ENCODE peak calls at places on chromosomes 16 and 17, in ten cellular contexts. One of them, this sample, is unnamed.

GRCh38 chr17:78396436-78397335 is 18.2 kb downstream of the PGS1 start:
- DNase-seq in RKO: no peak
- DNase-seq in sciatic nerve: no peak
- DNase-seq in lung microvascular endothelial cell: no peak
- DNase-seq in anterior cingulate cortex: no peak
- DNase-seq in GM13976: no peak
- DNase-seq in OCI-M1: no peak
- DNase-seq in A549: no peak
- DNase-seq in left kidney: no peak
- DNase-seq in mammary epithelial cell: no peak
- DNase-seq in this sample: no peak

GRCh38 chr16:4767872-4768548 is 1.0 kb upstream of the ZNF500 start:
- DNase-seq in RKO: peak; percentile 47
- DNase-seq in sciatic nerve: no peak
- DNase-seq in lung microvascular endothelial cell: peak; percentile 14
- DNase-seq in anterior cingulate cortex: no peak
- DNase-seq in GM13976: no peak
- DNase-seq in OCI-M1: peak; percentile 76
- DNase-seq in A549: no peak
- DNase-seq in left kidney: peak; percentile 21
- DNase-seq in mammary epithelial cell: peak; percentile 65
- DNase-seq in this sample: no peak

GRCh38 chr17:50920891-50921595 is 54.9 kb upstream of the TOB1 start:
- DNase-seq in RKO: no peak
- DNase-seq in sciatic nerve: no peak
- DNase-seq in lung microvascular endothelial cell: no peak
- DNase-seq in anterior cingulate cortex: peak; percentile 47
- DNase-seq in GM13976: no peak
- DNase-seq in OCI-M1: no peak
- DNase-seq in A549: no peak
- DNase-seq in left kidney: no peak
- DNase-seq in mammary epithelial cell: no peak
- DNase-seq in this sample: no peak

GRCh38 chr16:89246903-89247733 is 29.6 kb downstream of the ZNF778 start:
- DNase-seq in RKO: no peak
- DNase-seq in sciatic nerve: peak; percentile 96
- DNase-seq in lung microvascular endothelial cell: peak; percentile 92
- DNase-seq in anterior cingulate cortex: peak; percentile 84
- DNase-seq in GM13976: peak; percentile 100
- DNase-seq in OCI-M1: peak; percentile 89
- DNase-seq in A549: peak; percentile 82
- DNase-seq in left kidney: peak; percentile 90
- DNase-seq in mammary epithelial cell: peak; percentile 67
- DNase-seq in this sample: peak; percentile 100

GRCh38 chr17:43416998-43417891 is 18.5 kb downstream of the ARL4D start:
- DNase-seq in RKO: no peak
- DNase-seq in sciatic nerve: peak; percentile 78
- DNase-seq in lung microvascular endothelial cell: no peak
- DNase-seq in anterior cingulate cortex: peak; percentile 5
- DNase-seq in GM13976: no peak
- DNase-seq in OCI-M1: no peak
- DNase-seq in A549: no peak
- DNase-seq in left kidney: no peak
- DNase-seq in mammary epithelial cell: peak; percentile 60
- DNase-seq in this sample: no peak

GRCh38 chr16:82045471-82046178 is 10.6 kb downstream of the HSD17B2 start:
- DNase-seq in RKO: no peak
- DNase-seq in sciatic nerve: no peak
- DNase-seq in lung microvascular endothelial cell: no peak
- DNase-seq in anterior cingulate cortex: no peak
- DNase-seq in GM13976: no peak
- DNase-seq in OCI-M1: no peak
- DNase-seq in A549: no peak
- DNase-seq in left kidney: peak; percentile 59
- DNase-seq in mammary epithelial cell: no peak
- DNase-seq in this sample: no peak

GRCh38 chr17:55690105-55690508 is 32.6 kb downstream of the TMEM100 start:
- DNase-seq in RKO: no peak
- DNase-seq in sciatic nerve: no peak
- DNase-seq in lung microvascular endothelial cell: no peak
- DNase-seq in anterior cingulate cortex: no peak
- DNase-seq in GM13976: no peak
- DNase-seq in OCI-M1: peak; percentile 41
- DNase-seq in A549: no peak
- DNase-seq in left kidney: peak; percentile 24
- DNase-seq in mammary epithelial cell: no peak
- DNase-seq in this sample: no peak

GRCh38 chr17:47829870-47830269 is 1.5 kb downstream of the MRPL10 start:
- DNase-seq in RKO: no peak
- DNase-seq in sciatic nerve: no peak
- DNase-seq in lung microvascular endothelial cell: no peak
- DNase-seq in anterior cingulate cortex: no peak
- DNase-seq in GM13976: no peak
- DNase-seq in OCI-M1: no peak
- DNase-seq in A549: no peak
- DNase-seq in left kidney: no peak
- DNase-seq in mammary epithelial cell: no peak
- DNase-seq in this sample: no peak

GRCh38 chr16:55487048-55487803 is 8.2 kb downstream of the MMP2 start:
- DNase-seq in RKO: no peak
- DNase-seq in sciatic nerve: no peak
- DNase-seq in lung microvascular endothelial cell: no peak
- DNase-seq in anterior cingulate cortex: no peak
- DNase-seq in GM13976: no peak
- DNase-seq in OCI-M1: no peak
- DNase-seq in A549: no peak
- DNase-seq in left kidney: no peak
- DNase-seq in mammary epithelial cell: no peak
- DNase-seq in this sample: no peak

GRCh38 chr16:7545251-7545650 is 212.6 kb downstream of the RBFOX1 start:
- DNase-seq in RKO: no peak
- DNase-seq in sciatic nerve: no peak
- DNase-seq in lung microvascular endothelial cell: no peak
- DNase-seq in anterior cingulate cortex: no peak
- DNase-seq in GM13976: no peak
- DNase-seq in OCI-M1: no peak
- DNase-seq in A549: no peak
- DNase-seq in left kidney: peak; percentile 90
- DNase-seq in mammary epithelial cell: no peak
- DNase-seq in this sample: no peak

GRCh38 chr17:79360196-79360595 is 250.7 kb downstream of the RBFOX3 start:
- DNase-seq in RKO: no peak
- DNase-seq in sciatic nerve: no peak
- DNase-seq in lung microvascular endothelial cell: no peak
- DNase-seq in anterior cingulate cortex: no peak
- DNase-seq in GM13976: no peak
- DNase-seq in OCI-M1: no peak
- DNase-seq in A549: no peak
- DNase-seq in left kidney: no peak
- DNase-seq in mammary epithelial cell: no peak
- DNase-seq in this sample: no peak

GRCh38 chr17:50331085-50331791 is 14.7 kb upstream of the XYLT2 start:
- DNase-seq in RKO: peak; percentile 34
- DNase-seq in sciatic nerve: no peak
- DNase-seq in lung microvascular endothelial cell: no peak
- DNase-seq in anterior cingulate cortex: no peak
- DNase-seq in GM13976: no peak
- DNase-seq in OCI-M1: no peak
- DNase-seq in A549: no peak
- DNase-seq in left kidney: no peak
- DNase-seq in mammary epithelial cell: peak; percentile 79
- DNase-seq in this sample: no peak

GRCh38 chr17:19533718-19534561 is at the start of gene SLC47A1:
- DNase-seq in RKO: no peak
- DNase-seq in sciatic nerve: no peak
- DNase-seq in lung microvascular endothelial cell: peak; percentile 68
- DNase-seq in anterior cingulate cortex: no peak
- DNase-seq in GM13976: peak; percentile 41
- DNase-seq in OCI-M1: no peak
- DNase-seq in A549: peak; percentile 76
- DNase-seq in left kidney: peak; percentile 85
- DNase-seq in mammary epithelial cell: peak; percentile 34
- DNase-seq in this sample: peak; percentile 55

GRCh38 chr17:82848022-82848592 is 8.3 kb upstream of the ZNF750 start:
- DNase-seq in RKO: no peak
- DNase-seq in sciatic nerve: no peak
- DNase-seq in lung microvascular endothelial cell: peak; percentile 63
- DNase-seq in anterior cingulate cortex: no peak
- DNase-seq in GM13976: no peak
- DNase-seq in OCI-M1: no peak
- DNase-seq in A549: no peak
- DNase-seq in left kidney: peak; percentile 88
- DNase-seq in mammary epithelial cell: peak; percentile 96
- DNase-seq in this sample: no peak

GRCh38 chr17:69492410-69493071 is 78.0 kb downstream of the MAP2K6 start:
- DNase-seq in RKO: peak; percentile 18
- DNase-seq in sciatic nerve: no peak
- DNase-seq in lung microvascular endothelial cell: no peak
- DNase-seq in anterior cingulate cortex: no peak
- DNase-seq in GM13976: no peak
- DNase-seq in OCI-M1: no peak
- DNase-seq in A549: peak; percentile 67
- DNase-seq in left kidney: no peak
- DNase-seq in mammary epithelial cell: peak; percentile 74
- DNase-seq in this sample: no peak

GRCh38 chr17:77810536-77810935 is 148.0 kb upstream of the TNRC6C start:
- DNase-seq in RKO: no peak
- DNase-seq in sciatic nerve: no peak
- DNase-seq in lung microvascular endothelial cell: peak; percentile 49
- DNase-seq in anterior cingulate cortex: no peak
- DNase-seq in GM13976: no peak
- DNase-seq in OCI-M1: no peak
- DNase-seq in A549: no peak
- DNase-seq in left kidney: no peak
- DNase-seq in mammary epithelial cell: no peak
- DNase-seq in this sample: no peak

GRCh38 chr17:8753976-8754440 is 4.3 kb downstream of the SPDYE4 start:
- DNase-seq in RKO: peak; percentile 30
- DNase-seq in sciatic nerve: no peak
- DNase-seq in lung microvascular endothelial cell: peak; percentile 60
- DNase-seq in anterior cingulate cortex: no peak
- DNase-seq in GM13976: peak; percentile 69
- DNase-seq in OCI-M1: peak; percentile 59
- DNase-seq in A549: peak; percentile 65
- DNase-seq in left kidney: peak; percentile 21
- DNase-seq in mammary epithelial cell: peak; percentile 20
- DNase-seq in this sample: peak; percentile 67

GRCh38 chr16:23835390-23836077 is at the start of gene PRKCB:
- DNase-seq in RKO: no peak
- DNase-seq in sciatic nerve: peak; percentile 80
- DNase-seq in lung microvascular endothelial cell: peak; percentile 54
- DNase-seq in anterior cingulate cortex: peak; percentile 80
- DNase-seq in GM13976: peak; percentile 97
- DNase-seq in OCI-M1: peak; percentile 91
- DNase-seq in A549: peak; percentile 58
- DNase-seq in left kidney: peak; percentile 95
- DNase-seq in mammary epithelial cell: peak; percentile 47
- DNase-seq in this sample: peak; percentile 97

GRCh38 chr16:68179196-68179795 is 56.6 kb downstream of the ESRP2 start:
- DNase-seq in RKO: no peak
- DNase-seq in sciatic nerve: no peak
- DNase-seq in lung microvascular endothelial cell: no peak
- DNase-seq in anterior cingulate cortex: no peak
- DNase-seq in GM13976: no peak
- DNase-seq in OCI-M1: no peak
- DNase-seq in A549: no peak
- DNase-seq in left kidney: no peak
- DNase-seq in mammary epithelial cell: no peak
- DNase-seq in this sample: no peak

GRCh38 chr17:56594528-56595418 is 1.3 kb downstream of the NOG start:
- DNase-seq in RKO: no peak
- DNase-seq in sciatic nerve: no peak
- DNase-seq in lung microvascular endothelial cell: peak; percentile 33
- DNase-seq in anterior cingulate cortex: no peak
- DNase-seq in GM13976: peak; percentile 60
- DNase-seq in OCI-M1: no peak
- DNase-seq in A549: peak; percentile 42
- DNase-seq in left kidney: peak; percentile 52
- DNase-seq in mammary epithelial cell: peak; percentile 58
- DNase-seq in this sample: peak; percentile 48

GRCh38 chr16:22078656-22079055 is 13.7 kb upstream of the VWA3A start:
- DNase-seq in RKO: no peak
- DNase-seq in sciatic nerve: no peak
- DNase-seq in lung microvascular endothelial cell: no peak
- DNase-seq in anterior cingulate cortex: no peak
- DNase-seq in GM13976: no peak
- DNase-seq in OCI-M1: no peak
- DNase-seq in A549: no peak
- DNase-seq in left kidney: no peak
- DNase-seq in mammary epithelial cell: no peak
- DNase-seq in this sample: no peak

GRCh38 chr16:56281256-56281805 is 90.0 kb downstream of the GNAO1 start:
- DNase-seq in RKO: no peak
- DNase-seq in sciatic nerve: no peak
- DNase-seq in lung microvascular endothelial cell: no peak
- DNase-seq in anterior cingulate cortex: peak; percentile 35
- DNase-seq in GM13976: no peak
- DNase-seq in OCI-M1: peak; percentile 5
- DNase-seq in A549: peak; percentile 36
- DNase-seq in left kidney: peak; percentile 66
- DNase-seq in mammary epithelial cell: no peak
- DNase-seq in this sample: peak; percentile 30

GRCh38 chr16:48393843-48394703 is 8.9 kb upstream of the SIAH1 start:
- DNase-seq in RKO: no peak
- DNase-seq in sciatic nerve: peak; percentile 66
- DNase-seq in lung microvascular endothelial cell: no peak
- DNase-seq in anterior cingulate cortex: peak; percentile 80
- DNase-seq in GM13976: no peak
- DNase-seq in OCI-M1: peak; percentile 35
- DNase-seq in A549: no peak
- DNase-seq in left kidney: no peak
- DNase-seq in mammary epithelial cell: peak; percentile 32
- DNase-seq in this sample: no peak

GRCh38 chr16:5865231-5865630 is 767.6 kb upstream of the EEF2KMT start:
- DNase-seq in RKO: no peak
- DNase-seq in sciatic nerve: no peak
- DNase-seq in lung microvascular endothelial cell: no peak
- DNase-seq in anterior cingulate cortex: no peak
- DNase-seq in GM13976: no peak
- DNase-seq in OCI-M1: no peak
- DNase-seq in A549: no peak
- DNase-seq in left kidney: peak; percentile 91
- DNase-seq in mammary epithelial cell: no peak
- DNase-seq in this sample: no peak